ENCODE peak calls at places on chromosomes 1 and 21, in five cellular contexts. J is GM10248, V is HFF-Myc, U is NCI-H1417, G is Right ventricle myocardium superior. H is an unnamed sample.

GRCh38 chr1:232428781-232429530 is 201.0 kb downstream of the SIPA1L2 start:
- DNase-seq in J (no peak), V (no peak), U (no peak), G (no peak), H (no peak)

GRCh38 chr1:178912597-178912996 is 41.7 kb upstream of the ANGPTL1 start:
- DNase-seq in J (no peak), V (no peak), U (no peak), G (no peak), H (no peak)

GRCh38 chr1:57897581-57897980 is 473.7 kb upstream of the DAB1 start:
- DNase-seq in J (no peak), V (no peak), U (no peak), G (no peak), H (no peak)

GRCh38 chr1:45200906-45201500 is 5.4 kb downstream of the ZSWIM5 start:
- DNase-seq in J (no peak), V (no peak), U (no peak), G (no peak), H (no peak)

GRCh38 chr21:36502365-36502764 is 22.4 kb upstream of the CLDN14 start:
- DNase-seq in J (no peak), V (no peak), U (no peak), G (no peak), H (no peak)

GRCh38 chr1:197356723-197357533 is 88.9 kb downstream of the CRB1 start:
- DNase-seq in J (peak), V (no peak), U (peak), G (no peak), H (peak)

GRCh38 chr1:57623039-57623790 is 199.4 kb upstream of the DAB1 start:
- DNase-seq in J (no peak), V (no peak), U (no peak), G (peak), H (no peak)

GRCh38 chr21:15445327-15445726 is 284.5 kb upstream of the USP25 start:
- DNase-seq in J (peak), V (no peak), U (no peak), G (no peak), H (no peak)

GRCh38 chr1:110341872-110342331 is 2.7 kb downstream of the RBM15 start:
- DNase-seq in J (no peak), V (no peak), U (no peak), G (no peak), H (no peak)

GRCh38 chr1:89451011-89451410 is 73.6 kb upstream of the LRRC8B start:
- DNase-seq in J (peak), V (no peak), U (no peak), G (no peak), H (no peak)

GRCh38 chr1:44808063-44808937 is at the start of gene BTBD19:
- DNase-seq in J (peak), V (no peak), U (no peak), G (peak), H (no peak)